ENCODE peak calls at places on chromosomes 2 and 18, in seven cellular contexts. L is NCI-H510A, C is prostate gland, D is posterior vena cava, A is D341Med, G is dermis blood vessel endothelial cell, H is GM03348. R is an unnamed sample.
A peak's percentile ranks its signal among the peaks of the same experiment; 100 is the strongest.

GRCh38 chr2:8144131-8144631 is 537.7 kb upstream of the ID2 start:
- DNase-seq in G (no peak), L (no peak), H (no peak), D (no peak), C (no peak), A (no peak), R (no peak)

GRCh38 chr2:54871457-54872103 is 148.1 kb downstream of the EML6 start:
- DNase-seq in A (peak; percentile 44), D (no peak), H (peak; percentile 43), G (no peak), C (no peak), L (peak; percentile 63), R (no peak)

GRCh38 chr2:30348825-30349224 is 98.2 kb upstream of the LCLAT1 start:
- DNase-seq in L (no peak), C (no peak), D (no peak), A (no peak), G (no peak), H (no peak), R (no peak)

GRCh38 chr2:205695460-205695979 is 13.2 kb downstream of the NRP2 start:
- DNase-seq in C (no peak), L (no peak), H (peak; percentile 64), D (no peak), G (no peak), A (no peak), R (no peak)

GRCh38 chr2:97664636-97664970 is 759 bp upstream of the ACTR1B start:
- DNase-seq in A (no peak), D (no peak), G (no peak), L (peak; percentile 13), H (no peak), C (no peak), R (peak; percentile 42)

GRCh38 chr2:228535396-228535795 is 353.9 kb upstream of the SPHKAP start:
- DNase-seq in G (no peak), C (no peak), L (no peak), H (no peak), D (no peak), A (no peak), R (peak; percentile 8)

GRCh38 chr2:196854629-196855028 is 45.5 kb upstream of the C2orf66 start:
- DNase-seq in L (no peak), H (no peak), G (no peak), D (no peak), A (no peak), C (no peak), R (no peak)

GRCh38 chr2:24906466-24906865 is 13.6 kb downstream of the ADCY3 start:
- DNase-seq in A (no peak), H (no peak), D (peak; percentile 61), G (no peak), L (no peak), C (no peak), R (no peak)

GRCh38 chr2:196046123-196046917 is 22.3 kb downstream of the DNAH7 start:
- DNase-seq in C (no peak), G (no peak), A (no peak), H (no peak), D (no peak), L (peak; percentile 29), R (no peak)

GRCh38 chr18:46754188-46754587 is 2.7 kb downstream of the ST8SIA5 start:
- DNase-seq in D (no peak), H (no peak), L (no peak), G (no peak), A (no peak), C (no peak), R (no peak)

GRCh38 chr2:45990131-45990530 is 307.1 kb upstream of the EPAS1 start:
- DNase-seq in H (no peak), D (no peak), L (no peak), A (no peak), C (no peak), G (no peak), R (no peak)

GRCh38 chr2:216086207-216086893 is 4.6 kb downstream of the TMEM169 start:
- DNase-seq in G (no peak), H (no peak), D (no peak), C (no peak), L (no peak), A (no peak), R (no peak)

GRCh38 chr2:129302106-129302505 is 677.4 kb upstream of the RAB6C start:
- DNase-seq in A (no peak), C (no peak), L (no peak), H (no peak), D (no peak), G (no peak), R (no peak)

GRCh38 chr2:153133716-153134115 is 344.8 kb downstream of the RPRM start:
- DNase-seq in C (no peak), D (no peak), A (no peak), L (no peak), H (no peak), G (no peak), R (no peak)

GRCh38 chr2:47041065-47041464 is 114.0 kb downstream of the STPG4 start:
- DNase-seq in A (no peak), H (peak; percentile 30), C (no peak), G (no peak), D (no peak), L (no peak), R (no peak)

GRCh38 chr2:20448246-20449046 is 1.6 kb downstream of the RHOB start:
- DNase-seq in D (peak; percentile 76), G (peak; percentile 38), C (no peak), H (peak; percentile 45), L (no peak), A (peak; percentile 39), R (peak; percentile 35)

GRCh38 chr2:162013514-162014205 is 60.4 kb downstream of the DPP4 start:
- DNase-seq in A (no peak), G (peak; percentile 73), D (no peak), C (no peak), L (no peak), H (no peak), R (no peak)

GRCh38 chr2:50615296-50615695 is 416.6 kb downstream of the NRXN1 start:
- DNase-seq in H (no peak), L (no peak), A (no peak), D (no peak), C (no peak), G (no peak), R (no peak)

GRCh38 chr2:240981273-240981672 is 17.1 kb upstream of the SNED1 start:
- DNase-seq in L (no peak), A (no peak), H (no peak), D (peak; percentile 28), G (no peak), C (no peak), R (no peak)

GRCh38 chr2:75256485-75256884 is 57.2 kb upstream of the TACR1 start:
- DNase-seq in L (no peak), H (no peak), G (no peak), D (no peak), C (no peak), A (no peak), R (no peak)

GRCh38 chr18:63439334-63439733 is 17.1 kb upstream of the VPS4B start:
- DNase-seq in D (no peak), H (peak; percentile 65), C (peak; percentile 37), L (no peak), G (peak; percentile 83), A (peak; percentile 83), R (peak; percentile 80)

GRCh38 chr2:186575302-186575701 is 14.6 kb upstream of the ITGAV start:
- DNase-seq in D (no peak), G (peak; percentile 99), C (no peak), H (peak; percentile 90), L (no peak), A (no peak), R (peak; percentile 65)

GRCh38 chr2:26235089-26235488 is 9.3 kb downstream of the HADHA start:
- DNase-seq in L (no peak), A (no peak), D (no peak), H (no peak), G (peak; percentile 24), C (no peak), R (no peak)

GRCh38 chr2:20065885-20066602 is 14.6 kb upstream of the LAPTM4A start:
- DNase-seq in C (peak; percentile 48), D (no peak), A (no peak), G (peak; percentile 66), H (peak; percentile 25), L (peak; percentile 69), R (peak; percentile 85)

GRCh38 chr2:20093263-20094141 is 42.1 kb upstream of the LAPTM4A start:
- DNase-seq in A (peak; percentile 59), G (peak; percentile 87), H (peak; percentile 86), D (no peak), L (no peak), C (peak; percentile 18), R (peak; percentile 64)

GRCh38 chr18:407825-408224 is 92.7 kb downstream of the COLEC12 start:
- DNase-seq in A (no peak), L (no peak), H (no peak), C (no peak), D (no peak), G (no peak), R (no peak)

GRCh38 chr2:191114403-191114886 is 36.3 kb downstream of the STAT4 start:
- DNase-seq in H (peak; percentile 13), L (no peak), G (no peak), A (no peak), C (no peak), D (no peak), R (no peak)

GRCh38 chr2:207805566-207806226 is 36.0 kb upstream of the FZD5 start:
- DNase-seq in H (no peak), A (no peak), C (no peak), D (no peak), L (no peak), G (peak; percentile 22), R (no peak)

GRCh38 chr2:69509011-69509749 is 71.9 kb upstream of the NFU1 start:
- DNase-seq in H (no peak), L (no peak), C (no peak), G (no peak), A (no peak), D (no peak), R (no peak)

GRCh38 chr2:33212151-33212550 is 264.3 kb upstream of the RASGRP3 start:
- DNase-seq in D (no peak), H (peak; percentile 72), A (no peak), G (peak; percentile 64), C (no peak), L (no peak), R (no peak)

GRCh38 chr2:85053802-85054201 is 79.4 kb upstream of the TCF7L1 start:
- DNase-seq in H (peak; percentile 50), A (no peak), G (no peak), L (no peak), C (peak; percentile 26), D (no peak), R (no peak)

GRCh38 chr2:227414846-227415245 is 27.1 kb upstream of the SCYGR1 start:
- DNase-seq in D (no peak), C (no peak), A (no peak), L (no peak), H (no peak), G (no peak), R (no peak)

GRCh38 chr2:41870948-41871522 is 176.8 kb upstream of the PKDCC start:
- DNase-seq in D (no peak), G (peak; percentile 7), C (no peak), L (no peak), A (no peak), H (peak; percentile 64), R (no peak)

GRCh38 chr2:237691908-237692600 is 64.7 kb downstream of the LRRFIP1 start:
- DNase-seq in A (peak; percentile 97), H (peak; percentile 99), L (peak; percentile 96), C (peak; percentile 97), D (peak; percentile 99), G (peak; percentile 93), R (peak; percentile 59)

GRCh38 chr2:162524192-162524591 is 180.3 kb downstream of the GCA start:
- DNase-seq in H (no peak), G (no peak), A (no peak), L (no peak), C (no peak), D (no peak), R (no peak)